ENCODE peak calls at places on chromosome 18, in nine cellular contexts. E is heart left ventricle, T is AG09309, Z is fibroblast of lung, U is AG10803, P is prostate gland, D is lower leg skin, K is right lobe of liver, M is lung. V is an unnamed sample.

GRCh38 chr18:5732318-5732717 is 163.0 kb downstream of the TMEM200C start:
- DNase-seq in E (no peak), T (no peak), Z (no peak), U (no peak), P (no peak), D (no peak), K (no peak), M (no peak), V (no peak)

GRCh38 chr18:72147830-72148229 is 396.3 kb downstream of the CBLN2 start:
- DNase-seq in E (no peak), T (no peak), Z (no peak), U (no peak), P (no peak), D (no peak), K (no peak), M (no peak), V (no peak)

GRCh38 chr18:12048827-12049175 is 44.8 kb upstream of the ANKRD62 start:
- DNase-seq in E (no peak), T (no peak), Z (peak), U (peak), P (no peak), D (peak), K (no peak), M (no peak), V (no peak)

GRCh38 chr18:22032392-22032961 is 136.9 kb upstream of the GATA6 start:
- DNase-seq in E (no peak), T (peak), Z (peak), U (peak), P (no peak), D (no peak), K (no peak), M (peak), V (no peak)

GRCh38 chr18:43893001-43893637 is 615.8 kb upstream of the SYT4 start:
- DNase-seq in E (no peak), T (peak), Z (peak), U (peak), P (no peak), D (no peak), K (no peak), M (no peak), V (peak)

GRCh38 chr18:47745227-47745626 is 185.2 kb downstream of the SMAD2 start:
- DNase-seq in E (no peak), T (no peak), Z (no peak), U (no peak), P (no peak), D (no peak), K (no peak), M (peak), V (no peak)

GRCh38 chr18:56200381-56200831 is 438.0 kb downstream of the TXNL1 start:
- DNase-seq in E (no peak), T (no peak), Z (peak), U (peak), P (no peak), D (no peak), K (no peak), M (no peak), V (no peak)

GRCh38 chr18:58525517-58525916 is 103.4 kb downstream of the ALPK2 start:
- DNase-seq in E (no peak), T (peak), Z (peak), U (peak), P (no peak), D (no peak), K (no peak), M (no peak), V (no peak)

GRCh38 chr18:41391616-41392610 is 563.1 kb upstream of the PIK3C3 start:
- DNase-seq in E (no peak), T (no peak), Z (peak), U (peak), P (peak), D (no peak), K (peak), M (no peak), V (peak)

GRCh38 chr18:7084766-7085080 is 32.9 kb downstream of the LAMA1 start:
- DNase-seq in E (no peak), T (peak), Z (peak), U (peak), P (no peak), D (no peak), K (no peak), M (no peak), V (no peak)

GRCh38 chr18:37501136-37501535 is 64.5 kb downstream of the CELF4 start:
- DNase-seq in E (no peak), T (no peak), Z (no peak), U (no peak), P (no peak), D (no peak), K (no peak), M (no peak), V (no peak)

GRCh38 chr18:79928563-79928960 is 22.9 kb downstream of the SLC66A2 start:
- DNase-seq in E (no peak), T (no peak), Z (no peak), U (no peak), P (no peak), D (peak), K (no peak), M (no peak), V (no peak)

GRCh38 chr18:26057208-26057821 is 33.1 kb downstream of the SS18 start:
- DNase-seq in E (no peak), T (no peak), Z (no peak), U (no peak), P (no peak), D (no peak), K (no peak), M (no peak), V (no peak)

GRCh38 chr18:74820160-74820780 is 222.6 kb downstream of the ZNF407 start:
- DNase-seq in E (no peak), T (no peak), Z (no peak), U (no peak), P (no peak), D (no peak), K (no peak), M (no peak), V (no peak)
- H3K4me3 ChIP-seq in E (no peak), T (no peak), Z (no peak), U (no peak), P (no peak), D (no peak), K (no peak), M (no peak), V (no peak)

GRCh38 chr18:31508781-31509180 is 10.8 kb downstream of the DSG2 start:
- DNase-seq in E (no peak), T (no peak), Z (no peak), U (no peak), P (no peak), D (no peak), K (no peak), M (no peak), V (no peak)

GRCh38 chr18:31504455-31505147 is 6.6 kb downstream of the DSG2 start:
- DNase-seq in E (no peak), T (no peak), Z (no peak), U (no peak), P (no peak), D (no peak), K (no peak), M (no peak), V (no peak)

GRCh38 chr18:31505161-31505560 is 7.2 kb downstream of the DSG2 start:
- DNase-seq in E (no peak), T (no peak), Z (no peak), U (no peak), P (no peak), D (no peak), K (no peak), M (no peak), V (no peak)

GRCh38 chr18:31503011-31503410 is 5.0 kb downstream of the DSG2 start:
- DNase-seq in E (no peak), T (no peak), Z (no peak), U (no peak), P (no peak), D (no peak), K (no peak), M (no peak), V (no peak)

GRCh38 chr18:31506024-31506742 is 8.2 kb downstream of the DSG2 start:
- DNase-seq in E (no peak), T (no peak), Z (peak), U (peak), P (no peak), D (no peak), K (no peak), M (no peak), V (no peak)
- TF ChIP-seq CTCF in E (peak), T (no peak), Z (no peak), U (peak), P (peak), D (no peak), K (peak), M (no peak), V (peak)

DNA sequence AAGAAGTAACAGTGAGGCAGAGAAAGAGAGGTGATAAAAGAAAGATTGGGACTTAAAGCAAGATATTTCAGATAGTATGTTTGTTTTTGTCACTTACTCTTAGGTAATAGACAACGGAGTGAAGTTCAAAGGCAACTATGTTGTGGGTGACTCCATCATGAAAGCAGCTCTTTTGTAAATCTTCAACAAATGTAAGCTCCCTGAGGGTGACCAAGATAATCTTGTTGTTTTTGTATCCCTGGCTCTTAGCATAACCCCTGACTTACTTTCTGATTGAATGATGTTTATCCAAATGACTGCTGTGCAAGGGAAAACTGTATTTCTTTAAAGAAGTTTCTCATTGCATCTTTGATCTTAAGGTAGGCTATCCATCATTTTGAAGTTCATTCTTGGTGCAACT is 2.6 kb downstream of the MTCL1 start:
- DNase-seq in E (no peak), T (no peak), Z (no peak), U (no peak), P (no peak), D (no peak), K (no peak), M (no peak), V (no peak)
- H3K4me3 ChIP-seq in E (no peak), T (peak), Z (peak), U (peak), P (no peak), D (no peak), K (no peak), M (no peak), V (peak)

GRCh38 chr18:76922107-76922506 is 99.8 kb downstream of the ZNF236 start:
- DNase-seq in E (no peak), T (no peak), Z (peak), U (peak), P (peak), D (peak), K (peak), M (peak), V (peak)
- TF ChIP-seq CTCF in E (peak), T (peak), Z (peak), U (peak), P (peak), D (no peak), K (peak), M (peak), V (peak)

DNA sequence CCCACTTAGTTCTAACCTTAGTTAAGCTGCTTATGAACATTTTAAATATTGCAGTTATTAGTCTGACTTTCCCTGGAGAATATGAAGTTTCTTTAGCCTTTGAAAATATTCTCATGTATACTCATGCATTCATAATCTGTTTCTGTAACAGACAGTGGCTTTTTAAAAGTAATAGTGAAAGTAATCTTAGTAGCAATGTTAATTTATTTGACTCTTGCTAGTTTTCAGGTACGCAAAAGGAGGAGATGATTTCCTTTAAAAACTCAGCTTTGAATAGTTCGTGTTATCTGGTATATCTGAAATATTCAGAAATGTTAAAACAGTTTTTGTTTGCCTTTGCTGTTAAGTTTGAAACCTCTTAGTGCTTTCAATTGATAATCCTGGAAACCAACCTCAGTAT is 3.8 kb downstream of the ANKRD12 start:
- DNase-seq in E (no peak), T (no peak), Z (no peak), U (no peak), P (no peak), D (no peak), K (no peak), M (no peak), V (no peak)
- H3K4me3 ChIP-seq in E (no peak), T (no peak), Z (no peak), U (peak), P (no peak), D (no peak), K (no peak), M (no peak), V (no peak)